ENCODE peak calls at places on chromosomes 6 and 20, in ten cellular contexts. Y is psoas muscle; N is astrocyte of the cerebellum; W is epithelial cell of esophagus; D is effector memory CD4-positive, alpha-beta T cell; B is aorta; J is heart right ventricle; G is mesendoderm; C is left lung; R is cardiac muscle cell. S is an unnamed sample.

GRCh38 chr6:157764346-157765068 is 58.5 kb upstream of the SNX9 start:
- DNase-seq in D (peak; percentile 91), G (peak; percentile 75), J (peak; percentile 69), N (peak; percentile 98), R (peak; percentile 99), B (peak; percentile 93), W (peak; percentile 100), C (peak; percentile 94), Y (peak; percentile 81), S (peak; percentile 90)

GRCh38 chr20:51026317-51026716 is 3.4 kb upstream of the KCNG1 start:
- DNase-seq in J (no peak), Y (no peak), N (no peak), W (no peak), C (no peak), D (no peak), R (no peak), B (no peak), G (no peak), S (no peak)

GRCh38 chr6:158624684-158625682 is 19.6 kb downstream of the DYNLT1 start:
- DNase-seq in R (no peak), N (no peak), J (no peak), B (no peak), D (no peak), G (no peak), Y (no peak), W (no peak), C (peak; percentile 34), S (no peak)

GRCh38 chr20:36199293-36200257 is 36.7 kb upstream of the AAR2 start:
- DNase-seq in B (peak; percentile 88), D (peak; percentile 29), W (peak; percentile 80), J (peak; percentile 65), Y (peak; percentile 75), R (peak; percentile 86), G (peak; percentile 83), C (peak; percentile 59), N (peak; percentile 50), S (peak; percentile 74)

GRCh38 chr6:12170351-12171079 is 119.6 kb upstream of the EDN1 start:
- DNase-seq in W (peak; percentile 43), Y (no peak), N (no peak), G (no peak), J (no peak), B (no peak), D (no peak), R (no peak), C (no peak), S (no peak)

GRCh38 chr20:61817575-61817974 is 248.1 kb downstream of the TAF4 start:
- DNase-seq in C (no peak), D (no peak), W (no peak), G (no peak), B (no peak), Y (no peak), N (no peak), R (no peak), J (no peak), S (no peak)

GRCh38 chr6:37209461-37210205 is 39.7 kb downstream of the PIM1 start:
- DNase-seq in N (no peak), D (peak; percentile 39), C (no peak), J (no peak), R (no peak), W (no peak), Y (no peak), G (no peak), B (no peak), S (no peak)

GRCh38 chr6:33710296-33711121 is 991 bp downstream of the UQCC2 start:
- DNase-seq in Y (no peak), C (no peak), N (no peak), R (no peak), W (no peak), D (no peak), B (no peak), J (no peak), G (peak; percentile 63), S (peak; percentile 23)

DNA sequence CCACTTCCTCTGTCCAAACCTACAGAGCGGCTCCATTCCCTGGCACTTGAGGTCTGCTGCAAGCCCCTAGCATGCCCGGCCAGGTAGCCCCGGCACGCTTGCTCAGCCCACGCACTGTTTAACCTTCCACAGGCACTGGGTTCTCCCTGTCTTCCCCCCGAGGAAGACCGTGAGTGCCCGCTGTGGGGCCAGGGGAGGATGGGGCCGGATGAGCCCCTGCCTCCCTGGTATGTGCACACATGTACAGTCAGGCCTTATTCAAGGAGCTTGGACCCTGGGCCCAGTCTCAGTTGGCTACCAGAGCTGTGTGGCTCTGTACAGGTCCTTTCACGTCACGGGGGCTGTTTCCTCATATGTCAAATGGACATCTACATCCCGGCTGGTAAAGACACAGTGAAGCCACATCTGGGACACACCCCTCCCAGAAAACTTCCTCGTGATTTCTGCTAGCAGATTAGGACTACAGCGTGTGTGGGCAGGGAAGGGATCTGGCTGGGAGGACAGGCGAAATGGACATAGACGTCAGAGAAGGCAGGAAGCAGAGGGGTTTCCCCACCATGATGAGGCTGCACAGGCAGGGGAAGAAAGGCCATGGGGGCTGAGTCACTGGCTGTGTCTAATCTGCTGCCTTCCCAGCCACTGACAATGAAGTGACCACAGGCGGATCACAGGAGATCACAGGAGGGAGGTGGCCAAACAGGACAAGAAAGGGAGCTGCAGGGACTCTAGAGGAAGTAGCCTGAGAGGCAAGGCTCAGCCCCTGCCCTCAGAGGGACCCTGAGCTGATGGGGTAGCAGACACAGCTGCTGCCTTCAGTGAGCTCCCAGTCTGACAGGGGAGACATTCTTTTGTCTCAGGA is 62.9 kb downstream of the MRPL14 start:
- DNase-seq in C (peak; percentile 90), W (peak; percentile 91), D (no peak), G (peak; percentile 64), R (peak; percentile 97), Y (peak; percentile 64), N (peak; percentile 82), B (no peak), J (no peak), S (peak; percentile 71)
- H3K4me3 ChIP-seq in C (no peak overlapping the region), W (no peak overlapping the region), D (no peak overlapping the region), G (no peak overlapping the region), R (no peak overlapping the region), Y (no peak overlapping the region), N (no peak overlapping the region), B (no peak overlapping the region), J (no peak overlapping the region), S (no peak overlapping the region)

GRCh38 chr6:137451926-137452325 is 42.3 kb downstream of the OLIG3 start:
- DNase-seq in G (no peak), N (peak; percentile 44), B (no peak), Y (no peak), R (no peak), J (no peak), C (no peak), W (no peak), D (no peak), S (no peak)

DNA sequence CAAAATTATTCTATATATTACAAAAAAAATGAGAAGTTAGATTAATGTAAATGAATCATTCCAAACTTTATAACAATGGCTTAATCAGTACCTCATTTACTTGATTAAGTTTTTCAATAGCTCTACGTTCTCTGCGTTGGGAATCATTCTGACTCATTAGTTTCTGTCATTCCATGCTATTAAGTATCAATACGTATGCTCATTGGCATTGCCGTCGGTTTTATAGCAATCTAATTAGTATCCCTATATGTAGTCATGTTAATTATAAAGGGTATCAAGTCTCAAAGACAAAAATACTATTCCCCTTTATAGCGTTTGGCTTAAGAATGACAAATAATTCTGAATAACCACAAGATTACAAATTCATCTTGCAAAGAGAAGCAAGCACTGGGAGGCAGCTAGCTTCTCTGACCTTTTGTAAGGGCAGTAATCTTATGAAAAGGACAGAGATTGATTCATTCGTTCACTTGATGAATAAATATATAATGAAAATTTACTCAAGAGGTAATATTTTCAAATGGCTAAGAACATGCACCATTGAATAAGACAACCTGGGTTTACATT is 41.8 kb downstream of the OLIG3 start:
- DNase-seq in R (no peak), N (no peak), G (no peak), D (no peak), W (no peak), B (no peak), J (no peak), C (no peak), Y (no peak), S (no peak)
- H3K4me3 ChIP-seq in R (no peak overlapping the region), N (no peak overlapping the region), G (no peak overlapping the region), D (no peak overlapping the region), W (no peak overlapping the region), B (no peak overlapping the region), J (no peak overlapping the region), C (no peak overlapping the region), Y (no peak overlapping the region), S (no peak overlapping the region)

DNA sequence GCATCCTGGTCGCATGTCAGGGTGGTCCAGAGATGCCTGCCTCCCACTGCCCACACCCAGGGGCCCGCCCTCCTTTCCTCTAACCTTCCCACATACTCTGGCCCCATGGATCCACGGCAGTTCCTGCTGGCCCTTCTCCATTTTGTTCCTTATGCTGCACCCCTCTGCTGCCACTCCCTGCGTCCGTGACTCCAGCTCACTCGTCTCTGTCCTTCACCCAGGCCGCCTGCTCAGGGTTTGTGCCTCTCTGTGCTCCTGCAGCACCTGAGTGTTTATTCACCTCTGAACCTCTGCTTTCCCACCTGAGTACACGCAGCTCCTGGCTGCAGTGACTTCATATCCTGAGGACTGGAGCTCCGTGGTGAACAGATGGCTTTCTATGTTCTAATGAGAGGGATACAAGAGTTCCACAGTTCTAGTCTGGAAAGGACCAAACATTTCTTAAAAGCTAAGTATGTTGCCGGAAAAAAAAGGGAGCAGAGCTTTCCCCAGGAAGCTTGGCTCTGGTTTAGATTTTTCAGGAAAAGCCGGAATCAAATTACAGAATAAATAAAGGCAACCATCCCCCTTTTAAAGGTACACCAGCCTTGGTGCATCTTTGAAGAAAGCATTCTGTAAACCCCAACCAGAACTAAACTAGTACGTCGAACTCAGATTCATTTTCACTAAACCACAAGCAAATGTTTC is 1.5 kb upstream of the GNRH2 start:
- DNase-seq in C (peak; percentile 38), G (no peak), N (no peak), R (peak; percentile 21), Y (no peak), B (no peak), D (no peak), W (peak; percentile 14), J (no peak), S (no peak)
- H3K4me3 ChIP-seq in C (no peak overlapping the region), G (no peak overlapping the region), N (no peak overlapping the region), R (no peak overlapping the region), Y (no peak overlapping the region), B (no peak overlapping the region), D (no peak overlapping the region), W (no peak overlapping the region), J (no peak overlapping the region), S (no peak overlapping the region)

GRCh38 chr20:24756292-24757025 is 192.6 kb upstream of the CST7 start:
- DNase-seq in N (no peak), J (no peak), G (no peak), D (no peak), W (no peak), B (no peak), R (no peak), C (no peak), Y (no peak), S (no peak)

GRCh38 chr20:24755411-24755922 is 193.6 kb upstream of the CST7 start:
- DNase-seq in N (peak; percentile 70), D (no peak), W (no peak), R (no peak), G (no peak), B (no peak), C (no peak), Y (no peak), J (no peak), S (no peak)

GRCh38 chr20:24752612-24753011 is 196.5 kb upstream of the CST7 start:
- DNase-seq in R (no peak), J (no peak), Y (no peak), D (no peak), N (no peak), G (no peak), C (no peak), W (peak; percentile 53), B (no peak), S (no peak)

GRCh38 chr20:24753136-24753535 is 195.9 kb upstream of the CST7 start:
- DNase-seq in R (no peak), G (no peak), Y (no peak), W (no peak), B (no peak), D (no peak), C (no peak), J (no peak), N (no peak), S (no peak)

GRCh38 chr20:24754691-24755090 is 194.4 kb upstream of the CST7 start:
- DNase-seq in C (no peak), Y (no peak), W (no peak), B (no peak), R (no peak), G (no peak), J (no peak), D (no peak), N (no peak), S (no peak)
- H3K4me3 ChIP-seq in C (no peak overlapping the region), Y (no peak overlapping the region), W (no peak overlapping the region), B (no peak overlapping the region), R (no peak overlapping the region), G (no peak overlapping the region), J (no peak overlapping the region), D (no peak overlapping the region), N (no peak overlapping the region), S (no peak overlapping the region)

S was measured in upper lobe of right lung.